ENCODE peak calls at places on chromosomes 2 and 18, in eight cellular contexts. One of them, this sample, is unnamed.

GRCh38 chr2:46805401-46805951 is 110.1 kb downstream of the MCFD2 start:
- DNase-seq in activated CD4-positive, alpha-beta T cell treated with anti-CD3 and anti-CD28 coated beads, Interleukin-2, amount 50 U/mL, for 1 hour: no peak
- DNase-seq in body of pancreas: no peak
- DNase-seq in effector CD4-positive, alpha-beta T cell: no peak
- DNase-seq in activated T-cell treated with anti-CD3 and anti-CD28 coated beads, Interleukin-2, amount 50 U/mL, for 48 hours: no peak
- DNase-seq in GDM1: no peak
- DNase-seq in caudate nucleus: no peak
- DNase-seq in cardiac fibroblast: no peak
- DNase-seq in this sample: no peak

GRCh38 chr2:43041661-43042360 is 184.6 kb downstream of the ZFP36L2 start:
- DNase-seq in activated CD4-positive, alpha-beta T cell treated with anti-CD3 and anti-CD28 coated beads, Interleukin-2, amount 50 U/mL, for 1 hour: no peak
- DNase-seq in body of pancreas: no peak
- DNase-seq in effector CD4-positive, alpha-beta T cell: no peak
- DNase-seq in activated T-cell treated with anti-CD3 and anti-CD28 coated beads, Interleukin-2, amount 50 U/mL, for 48 hours: no peak
- DNase-seq in GDM1: peak
- DNase-seq in caudate nucleus: no peak
- DNase-seq in cardiac fibroblast: peak
- DNase-seq in this sample: peak

GRCh38 chr2:137644689-137645088 is 319.6 kb upstream of the HNMT start:
- DNase-seq in activated CD4-positive, alpha-beta T cell treated with anti-CD3 and anti-CD28 coated beads, Interleukin-2, amount 50 U/mL, for 1 hour: no peak
- DNase-seq in body of pancreas: no peak
- DNase-seq in effector CD4-positive, alpha-beta T cell: no peak
- DNase-seq in activated T-cell treated with anti-CD3 and anti-CD28 coated beads, Interleukin-2, amount 50 U/mL, for 48 hours: no peak
- DNase-seq in GDM1: no peak
- DNase-seq in caudate nucleus: no peak
- DNase-seq in cardiac fibroblast: no peak
- DNase-seq in this sample: no peak

GRCh38 chr2:223674998-223675609 is 72.9 kb upstream of the SCG2 start:
- DNase-seq in activated CD4-positive, alpha-beta T cell treated with anti-CD3 and anti-CD28 coated beads, Interleukin-2, amount 50 U/mL, for 1 hour: no peak
- DNase-seq in body of pancreas: peak
- DNase-seq in effector CD4-positive, alpha-beta T cell: no peak
- DNase-seq in activated T-cell treated with anti-CD3 and anti-CD28 coated beads, Interleukin-2, amount 50 U/mL, for 48 hours: no peak
- DNase-seq in GDM1: no peak
- DNase-seq in caudate nucleus: no peak
- DNase-seq in cardiac fibroblast: peak
- DNase-seq in this sample: no peak

GRCh38 chr2:241810304-241811208 is 1.6 kb downstream of the NEU4 start:
- DNase-seq in activated CD4-positive, alpha-beta T cell treated with anti-CD3 and anti-CD28 coated beads, Interleukin-2, amount 50 U/mL, for 1 hour: no peak
- DNase-seq in body of pancreas: peak
- DNase-seq in effector CD4-positive, alpha-beta T cell: no peak
- DNase-seq in activated T-cell treated with anti-CD3 and anti-CD28 coated beads, Interleukin-2, amount 50 U/mL, for 48 hours: no peak
- DNase-seq in GDM1: no peak
- DNase-seq in caudate nucleus: no peak
- DNase-seq in cardiac fibroblast: no peak
- DNase-seq in this sample: no peak

GRCh38 chr2:167127135-167127534 is 238.9 kb downstream of the XIRP2 start:
- DNase-seq in activated CD4-positive, alpha-beta T cell treated with anti-CD3 and anti-CD28 coated beads, Interleukin-2, amount 50 U/mL, for 1 hour: no peak
- DNase-seq in body of pancreas: no peak
- DNase-seq in effector CD4-positive, alpha-beta T cell: no peak
- DNase-seq in activated T-cell treated with anti-CD3 and anti-CD28 coated beads, Interleukin-2, amount 50 U/mL, for 48 hours: no peak
- DNase-seq in GDM1: peak
- DNase-seq in caudate nucleus: no peak
- DNase-seq in cardiac fibroblast: peak
- DNase-seq in this sample: no peak

GRCh38 chr2:113890253-113891235 is 655 bp downstream of the ACTR3 start:
- DNase-seq in activated CD4-positive, alpha-beta T cell treated with anti-CD3 and anti-CD28 coated beads, Interleukin-2, amount 50 U/mL, for 1 hour: peak
- DNase-seq in body of pancreas: peak
- DNase-seq in effector CD4-positive, alpha-beta T cell: peak
- DNase-seq in activated T-cell treated with anti-CD3 and anti-CD28 coated beads, Interleukin-2, amount 50 U/mL, for 48 hours: peak
- DNase-seq in GDM1: peak
- DNase-seq in caudate nucleus: peak
- DNase-seq in cardiac fibroblast: peak
- DNase-seq in this sample: peak

GRCh38 chr2:165634855-165635254 is 159.2 kb downstream of the GALNT3 start:
- DNase-seq in activated CD4-positive, alpha-beta T cell treated with anti-CD3 and anti-CD28 coated beads, Interleukin-2, amount 50 U/mL, for 1 hour: no peak
- DNase-seq in body of pancreas: peak
- DNase-seq in effector CD4-positive, alpha-beta T cell: no peak
- DNase-seq in activated T-cell treated with anti-CD3 and anti-CD28 coated beads, Interleukin-2, amount 50 U/mL, for 48 hours: no peak
- DNase-seq in GDM1: no peak
- DNase-seq in caudate nucleus: peak
- DNase-seq in cardiac fibroblast: peak
- DNase-seq in this sample: no peak

GRCh38 chr2:57798346-57798745 is 248.3 kb upstream of the VRK2 start:
- DNase-seq in activated CD4-positive, alpha-beta T cell treated with anti-CD3 and anti-CD28 coated beads, Interleukin-2, amount 50 U/mL, for 1 hour: no peak
- DNase-seq in body of pancreas: no peak
- DNase-seq in effector CD4-positive, alpha-beta T cell: no peak
- DNase-seq in activated T-cell treated with anti-CD3 and anti-CD28 coated beads, Interleukin-2, amount 50 U/mL, for 48 hours: no peak
- DNase-seq in GDM1: no peak
- DNase-seq in caudate nucleus: no peak
- DNase-seq in cardiac fibroblast: no peak
- DNase-seq in this sample: no peak

GRCh38 chr2:219441451-219442205 is 7.0 kb downstream of the SPEG start:
- DNase-seq in activated CD4-positive, alpha-beta T cell treated with anti-CD3 and anti-CD28 coated beads, Interleukin-2, amount 50 U/mL, for 1 hour: peak
- DNase-seq in body of pancreas: peak
- DNase-seq in effector CD4-positive, alpha-beta T cell: peak
- DNase-seq in activated T-cell treated with anti-CD3 and anti-CD28 coated beads, Interleukin-2, amount 50 U/mL, for 48 hours: peak
- DNase-seq in GDM1: no peak
- DNase-seq in caudate nucleus: no peak
- DNase-seq in cardiac fibroblast: peak
- DNase-seq in this sample: no peak

GRCh38 chr2:239893236-239893515 is 132.0 kb downstream of the NDUFA10 start:
- DNase-seq in activated CD4-positive, alpha-beta T cell treated with anti-CD3 and anti-CD28 coated beads, Interleukin-2, amount 50 U/mL, for 1 hour: no peak
- DNase-seq in body of pancreas: no peak
- DNase-seq in effector CD4-positive, alpha-beta T cell: no peak
- DNase-seq in activated T-cell treated with anti-CD3 and anti-CD28 coated beads, Interleukin-2, amount 50 U/mL, for 48 hours: no peak
- DNase-seq in GDM1: no peak
- DNase-seq in caudate nucleus: no peak
- DNase-seq in cardiac fibroblast: no peak
- DNase-seq in this sample: no peak

GRCh38 chr2:9539530-9539929 is 16.1 kb downstream of the ADAM17 start:
- DNase-seq in activated CD4-positive, alpha-beta T cell treated with anti-CD3 and anti-CD28 coated beads, Interleukin-2, amount 50 U/mL, for 1 hour: no peak
- DNase-seq in body of pancreas: no peak
- DNase-seq in effector CD4-positive, alpha-beta T cell: no peak
- DNase-seq in activated T-cell treated with anti-CD3 and anti-CD28 coated beads, Interleukin-2, amount 50 U/mL, for 48 hours: no peak
- DNase-seq in GDM1: no peak
- DNase-seq in caudate nucleus: no peak
- DNase-seq in cardiac fibroblast: peak
- DNase-seq in this sample: no peak

GRCh38 chr18:23499571-23499889 is 3.8 kb upstream of the RMC1 start:
- DNase-seq in activated CD4-positive, alpha-beta T cell treated with anti-CD3 and anti-CD28 coated beads, Interleukin-2, amount 50 U/mL, for 1 hour: no peak
- DNase-seq in body of pancreas: no peak
- DNase-seq in effector CD4-positive, alpha-beta T cell: no peak
- DNase-seq in activated T-cell treated with anti-CD3 and anti-CD28 coated beads, Interleukin-2, amount 50 U/mL, for 48 hours: no peak
- DNase-seq in GDM1: no peak
- DNase-seq in caudate nucleus: no peak
- DNase-seq in cardiac fibroblast: no peak
- DNase-seq in this sample: no peak

GRCh38 chr2:35783723-35784122 is 571.9 kb upstream of the CRIM1 start:
- DNase-seq in activated CD4-positive, alpha-beta T cell treated with anti-CD3 and anti-CD28 coated beads, Interleukin-2, amount 50 U/mL, for 1 hour: no peak
- DNase-seq in body of pancreas: peak
- DNase-seq in effector CD4-positive, alpha-beta T cell: no peak
- DNase-seq in activated T-cell treated with anti-CD3 and anti-CD28 coated beads, Interleukin-2, amount 50 U/mL, for 48 hours: no peak
- DNase-seq in GDM1: no peak
- DNase-seq in caudate nucleus: no peak
- DNase-seq in cardiac fibroblast: no peak
- DNase-seq in this sample: no peak